ENCODE peak calls at places on chromosomes 3 and 15, in seven cellular contexts. N is lung; B is left lung; R is GM12878; V is CD8-positive, alpha-beta T cell; T is uterus; J is left ventricle myocardium inferior. U is an unnamed sample.

GRCh38 chr3:33023176-33024136 is 72.0 kb downstream of the CCR4 start:
- DNase-seq in N (no peak), B (no peak), R (no peak), V (no peak), T (no peak), J (no peak), U (no peak)

GRCh38 chr15:79157631-79158592 is 67.3 kb upstream of the RASGRF1 start:
- DNase-seq in N (no peak), B (no peak), R (no peak), V (no peak), T (no peak), J (no peak), U (no peak)

GRCh38 chr15:80778964-80779657 is at the start of gene CEMIP:
- DNase-seq in N (peak; percentile 70), B (peak; percentile 91), R (no peak), V (no peak), T (peak; percentile 22), J (peak; percentile 64), U (no peak)

GRCh38 chr3:104787306-104787705 is 579.4 kb upstream of the ALCAM start:
- DNase-seq in N (no peak), B (no peak), R (no peak), V (no peak), T (no peak), J (no peak), U (no peak)

GRCh38 chr15:96369825-96370621 is 39.5 kb downstream of the NR2F2 start:
- DNase-seq in N (no peak), B (no peak), R (no peak), V (no peak), T (no peak), J (no peak), U (no peak)

GRCh38 chr3:146326875-146327543 is 76.1 kb upstream of the PLSCR4 start:
- DNase-seq in N (no peak), B (no peak), R (no peak), V (no peak), T (peak; percentile 70), J (no peak), U (no peak)

GRCh38 chr15:64622410-64623260 is 152.8 kb downstream of the RBPMS2 start:
- DNase-seq in N (no peak), B (no peak), R (peak; percentile 96), V (peak; percentile 37), T (no peak), J (no peak), U (no peak)

GRCh38 chr3:110686691-110687090 is 384.9 kb upstream of the NECTIN3 start:
- DNase-seq in N (no peak), B (no peak), R (no peak), V (no peak), T (no peak), J (no peak), U (no peak)

GRCh38 chr15:92082217-92082843 is 228.8 kb downstream of the SLCO3A1 start:
- DNase-seq in N (peak; percentile 64), B (no peak), R (no peak), V (peak; percentile 22), T (peak; percentile 67), J (peak; percentile 67), U (no peak)

GRCh38 chr3:141334627-141335250 is 33.6 kb upstream of the ZBTB38 start:
- DNase-seq in N (no peak), B (no peak), R (no peak), V (no peak), T (no peak), J (no peak), U (no peak)

GRCh38 chr3:141335531-141336042 is 32.7 kb upstream of the ZBTB38 start:
- DNase-seq in N (no peak), B (no peak), R (no peak), V (no peak), T (no peak), J (no peak), U (no peak)

GRCh38 chr3:141332436-141332835 is 35.9 kb upstream of the ZBTB38 start:
- DNase-seq in N (no peak), B (no peak), R (no peak), V (no peak), T (no peak), J (no peak), U (no peak)

GRCh38 chr3:141331370-141332318 is 36.7 kb upstream of the ZBTB38 start:
- DNase-seq in N (peak; percentile 51), B (no peak), R (peak; percentile 69), V (no peak), T (peak; percentile 50), J (peak; percentile 81), U (no peak)

DNA sequence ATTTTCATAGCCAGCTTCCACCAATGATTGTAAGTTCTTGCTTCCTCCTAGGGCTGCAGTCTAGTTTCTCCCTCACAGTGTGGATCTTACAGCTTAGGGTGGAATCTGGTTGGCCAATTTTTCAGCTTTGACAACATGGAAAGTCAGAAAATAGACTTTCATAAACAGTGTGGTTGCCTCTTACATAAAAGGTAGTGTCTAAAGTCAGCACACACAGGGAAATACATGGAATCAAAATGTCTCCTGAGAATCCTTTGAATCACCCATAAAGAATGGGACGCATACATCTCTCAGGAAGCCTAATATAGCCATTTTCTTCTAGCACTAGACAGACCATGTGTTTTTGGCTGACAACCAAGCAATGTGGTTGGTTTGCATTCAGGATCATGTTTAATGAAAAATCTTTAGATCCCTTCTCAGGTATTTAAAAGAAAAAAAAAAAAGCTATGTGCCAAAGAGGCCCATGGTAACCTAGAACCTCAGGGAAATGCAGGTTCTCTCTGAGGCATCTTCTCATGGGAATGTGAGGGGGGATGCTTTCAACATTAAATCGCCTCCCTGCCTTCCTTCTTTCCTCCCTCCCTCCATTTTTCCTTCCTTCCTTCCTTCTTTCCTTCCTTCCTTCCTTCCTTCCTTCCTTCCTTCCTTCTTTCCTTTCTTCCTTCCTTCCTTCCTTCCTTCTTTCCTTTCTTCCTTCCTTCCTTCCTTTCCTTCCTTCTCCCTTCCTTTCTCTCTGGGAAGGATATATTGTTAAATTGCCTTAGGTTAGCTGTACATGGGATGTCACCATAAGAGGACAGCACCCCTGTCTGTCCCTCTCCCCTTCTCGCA is 34.3 kb upstream of the ZBTB38 start:
- DNase-seq in N (no peak), B (no peak), R (no peak), V (no peak), T (no peak), J (no peak), U (no peak)
- H3K4me1 ChIP-seq in N (peaks cover 15% of the 10 kb centered on the region), B (peaks cover 7% of the 10 kb centered on the region), R (peaks cover 57% of the 10 kb centered on the region), V (no peaks in the 10 kb centered on the region), T (no peaks in the 10 kb centered on the region), J (peaks cover 14% of the 10 kb centered on the region), U (no peaks in the 10 kb centered on the region)

DNA sequence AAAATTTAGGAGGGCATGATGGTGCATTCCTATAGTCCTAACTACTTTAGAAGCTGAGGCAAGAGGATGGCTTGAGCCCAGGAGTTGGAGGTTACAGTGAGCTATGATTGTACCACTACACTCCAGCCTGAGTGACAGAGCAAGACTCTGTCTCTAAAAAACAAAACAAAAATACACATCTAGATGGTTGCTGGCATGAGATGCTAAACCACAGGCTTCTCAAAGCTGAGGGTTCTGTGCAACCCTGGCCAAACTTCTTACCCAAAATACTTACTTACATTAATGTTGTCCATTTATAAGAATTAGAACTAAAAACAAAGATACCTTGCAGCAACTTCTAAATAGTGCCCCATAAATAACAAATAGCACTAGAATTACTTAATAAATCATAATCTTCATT is 14.3 kb upstream of the ARHGEF3 start:
- DNase-seq in N (no peak), B (no peak), R (no peak), V (no peak), T (no peak), J (no peak), U (no peak)
- H3K4me3 ChIP-seq in N (no peak overlapping the region), B (no peak overlapping the region), R (no peak overlapping the region), V (no peak overlapping the region), T (no peak overlapping the region), J (no peak overlapping the region), U (no peak overlapping the region)

GRCh38 chr15:100041380-100041779 is 300.4 kb downstream of the ADAMTS17 start:
- DNase-seq in N (no peak), B (no peak), R (no peak), V (no peak), T (no peak), J (no peak), U (no peak)
- H3K36me3 ChIP-seq in N (no peaks in the 10 kb centered on the region), B (no peaks in the 10 kb centered on the region), R (no peaks in the 10 kb centered on the region), V (no peaks in the 10 kb centered on the region), T (no peaks in the 10 kb centered on the region), J (no peaks in the 10 kb centered on the region), U (no peaks in the 10 kb centered on the region)

DNA sequence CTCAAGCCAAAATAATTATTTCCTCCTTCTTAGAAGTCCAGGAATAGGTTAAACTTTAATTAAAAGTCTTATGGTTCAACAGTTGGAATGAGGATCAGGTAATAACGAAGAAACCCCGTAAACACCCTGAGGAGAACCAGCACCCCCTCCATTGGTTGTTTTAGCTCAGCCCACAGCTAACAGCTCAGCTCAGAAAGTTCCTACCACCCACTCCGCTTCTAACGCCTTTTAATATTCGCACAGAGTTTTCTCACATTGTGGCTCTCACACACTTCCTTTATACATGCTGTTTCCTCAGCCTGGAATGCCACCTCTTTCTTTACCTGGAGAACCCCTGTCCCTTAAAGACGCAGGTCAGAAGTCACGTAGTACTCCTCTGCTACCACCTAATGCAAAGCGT is 17.0 kb downstream of the CX3CR1 start:
- DNase-seq in N (no peak), B (no peak), R (no peak), V (no peak), T (no peak), J (no peak), U (no peak)
- H3K4me1 ChIP-seq in N (no peaks in the 10 kb centered on the region), B (peaks cover 4% of the 10 kb centered on the region), R (peaks cover 3% of the 10 kb centered on the region), V (peaks cover 23% of the 10 kb centered on the region), T (no peaks in the 10 kb centered on the region), J (peaks cover 25% of the 10 kb centered on the region), U (no peaks in the 10 kb centered on the region)

GRCh38 chr3:177361042-177361938 is 164.0 kb upstream of the TBL1XR1 start:
- DNase-seq in N (no peak), B (no peak), R (no peak), V (no peak), T (no peak), J (no peak), U (no peak)
- H3K4me3 ChIP-seq in N (no peak overlapping the region), B (no peak overlapping the region), R (no peak overlapping the region), V (no peak overlapping the region), T (no peak overlapping the region), J (peak overlapping the region; percentile 62), U (no peak overlapping the region)

DNA sequence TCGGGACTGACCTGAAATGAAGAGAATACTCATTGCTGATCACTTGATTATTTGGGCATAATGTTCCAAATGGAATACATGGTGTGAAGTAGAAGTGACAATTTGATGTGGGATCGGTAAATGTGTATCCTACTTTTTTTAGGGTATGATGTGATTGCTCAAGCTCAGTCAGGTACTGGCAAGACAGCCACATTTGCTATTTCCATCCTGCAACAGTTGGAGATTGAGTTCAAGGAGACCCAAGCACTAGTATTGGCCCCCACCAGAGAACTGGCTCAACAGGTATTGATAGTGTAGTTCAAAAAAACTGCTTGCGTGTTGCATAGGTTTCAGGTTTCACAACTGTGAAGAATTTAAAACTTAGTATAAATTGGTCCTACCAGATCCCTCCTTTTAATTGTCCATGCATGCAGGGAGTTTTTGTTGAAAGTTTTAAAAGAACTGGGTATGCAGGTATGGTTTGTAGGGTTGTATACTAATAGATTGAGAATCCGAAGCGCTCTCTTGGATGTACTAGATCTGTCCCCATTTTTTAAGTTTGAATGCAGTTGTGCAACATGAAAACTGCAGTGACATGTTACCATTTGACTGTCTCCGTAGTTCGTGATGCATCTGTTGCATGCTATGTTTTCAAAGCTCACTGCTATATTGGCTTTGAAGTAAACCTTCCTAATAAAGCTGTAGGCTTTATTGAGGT is 1.6 kb downstream of the EIF4A2 start:
- DNase-seq in N (no peak), B (no peak), R (no peak), V (no peak), T (no peak), J (no peak), U (no peak)
- H3K36me3 ChIP-seq in N (peaks cover 44% of the 10 kb centered on the region), B (peaks cover 9% of the 10 kb centered on the region), R (peaks cover 51% of the 10 kb centered on the region), V (peaks cover 53% of the 10 kb centered on the region), T (no peaks in the 10 kb centered on the region), J (peaks cover 58% of the 10 kb centered on the region), U (no peaks in the 10 kb centered on the region)